ENCODE peak calls at places on chromosomes 4 and X, in four cellular contexts. Q, S, F and L are unnamed samples.

GRCh38 chrX:76454456-76454927 is 27.0 kb downstream of the MAGEE1 start:
- DNase-seq in Q (no peak), S (no peak), F (peak), L (no peak)

GRCh38 chr4:84224522-84224921 is 274.6 kb downstream of the NKX6-1 start:
- DNase-seq in Q (no peak), S (no peak), F (no peak), L (no peak)

GRCh38 chr4:115360441-115360840 is 247.0 kb upstream of the NDST4 start:
- DNase-seq in Q (no peak), S (no peak), F (no peak), L (no peak)

GRCh38 chr4:116055857-116056827 is 942.7 kb upstream of the NDST4 start:
- DNase-seq in Q (no peak), S (no peak), F (no peak), L (no peak)

GRCh38 chrX:55167124-55167523 is 53.0 kb upstream of the PAGE5 start:
- DNase-seq in Q (no peak), S (no peak), F (no peak), L (no peak)

GRCh38 chr4:139599594-139600374 is 43.8 kb upstream of the SETD7 start:
- DNase-seq in Q (no peak), S (no peak), F (peak), L (no peak)

GRCh38 chrX:8864151-8864550 is 63.0 kb upstream of the FAM9A start:
- DNase-seq in Q (no peak), S (no peak), F (no peak), L (no peak)

GRCh38 chrX:153626863-153627674 is 19.9 kb upstream of the DUSP9 start:
- DNase-seq in Q (no peak), S (no peak), F (no peak), L (no peak)

GRCh38 chrX:12065251-12065650 is 73.0 kb upstream of the FRMPD4 start:
- DNase-seq in Q (no peak), S (no peak), F (peak), L (no peak)

GRCh38 chr4:87041142-87041541 is 106.3 kb downstream of the AFF1 start:
- DNase-seq in Q (peak), S (no peak), F (no peak), L (no peak)

GRCh38 chr4:4860381-4860802 is 927 bp downstream of the MSX1 start:
- DNase-seq in Q (no peak), S (no peak), F (no peak), L (no peak)

GRCh38 chrX:134911348-134911747 is 79.4 kb upstream of the SMIM10 start:
- DNase-seq in Q (no peak), S (no peak), F (no peak), L (no peak)

GRCh38 chr4:96459105-96459504 is 619.2 kb downstream of the PDHA2 start:
- DNase-seq in Q (no peak), S (no peak), F (no peak), L (no peak)

GRCh38 chr4:148998719-148999118 is 556.5 kb upstream of the NR3C2 start:
- DNase-seq in Q (no peak), S (no peak), F (peak), L (no peak)

GRCh38 chrX:104254442-104255115 is at the start of gene ESX1:
- DNase-seq in Q (no peak), S (no peak), F (peak), L (no peak)

GRCh38 chr4:138035781-138036258 is 206.3 kb downstream of the SLC7A11 start:
- DNase-seq in Q (no peak), S (no peak), F (peak), L (no peak)

GRCh38 chr4:184396570-184397515 is 77.5 kb downstream of the IRF2 start:
- DNase-seq in Q (no peak), S (no peak), F (no peak), L (no peak)

GRCh38 chr4:184398741-184399504 is 75.4 kb downstream of the IRF2 start:
- DNase-seq in Q (no peak), S (no peak), F (no peak), L (no peak)

GRCh38 chr4:184395451-184395917 is 78.9 kb downstream of the IRF2 start:
- DNase-seq in Q (no peak), S (no peak), F (no peak), L (no peak)

GRCh38 chr4:184397516-184398163 is 76.7 kb downstream of the IRF2 start:
- DNase-seq in Q (no peak), S (no peak), F (no peak), L (no peak)

DNA sequence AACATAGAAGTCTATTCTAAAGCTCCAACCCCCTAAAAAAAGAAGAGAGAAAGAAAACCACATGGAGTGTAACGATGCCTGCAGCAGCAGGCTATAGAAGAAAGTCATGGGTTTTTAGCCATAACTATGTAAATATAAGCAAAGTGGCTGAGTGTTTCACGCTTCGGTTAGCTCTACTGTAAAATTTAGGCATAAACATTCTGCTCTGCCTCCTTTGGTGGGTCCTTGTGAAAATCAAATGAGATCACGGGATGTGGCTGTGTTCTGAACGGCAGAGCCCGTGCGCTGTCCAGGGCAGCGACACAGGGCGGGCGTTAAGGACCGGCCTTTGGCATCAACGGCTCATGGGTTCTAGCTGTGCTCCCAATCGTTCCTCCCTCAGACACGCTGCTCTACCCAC is 78.3 kb downstream of the IRF2 start:
- DNase-seq in Q (no peak), S (no peak), F (no peak), L (no peak)
- TF ChIP-seq POLR2A in Q (no peak), S (no peak), F (no peak), L (no peak)

DNA sequence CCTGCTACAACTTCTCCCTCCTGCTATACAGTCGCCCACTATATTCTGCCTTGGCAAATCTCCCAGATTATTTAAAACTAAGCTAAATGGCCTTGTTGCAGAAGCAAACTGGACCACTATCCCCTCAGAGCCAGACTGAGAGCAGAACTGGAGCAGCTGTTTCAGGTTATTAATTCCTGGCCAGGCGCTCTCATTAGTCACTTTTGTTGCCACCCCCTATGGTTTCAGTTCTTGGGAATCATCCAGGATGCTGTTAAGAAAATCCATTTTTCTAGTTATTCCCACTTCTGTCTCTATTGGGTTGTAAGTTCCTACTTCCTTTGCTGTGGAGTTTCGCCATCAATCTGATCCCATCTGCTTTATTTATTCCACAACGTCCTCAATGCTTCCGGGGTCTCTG is 30.1 kb downstream of the ADGRA3 start:
- DNase-seq in Q (no peak), S (no peak), F (no peak), L (no peak)
- H3K27ac ChIP-seq in Q (no peak), S (no peak), F (no peak), L (no peak)

GRCh38 chr4:120921456-120922389 is 803 bp downstream of the PRDM5 start:
- DNase-seq in Q (peak), S (peak), F (peak), L (no peak)
- TF ChIP-seq POLR2A in Q (peak), S (no peak), F (peak), L (peak)

GRCh38 chr4:69763233-69763632 is 2.8 kb upstream of the SULT1B1 start:
- DNase-seq in Q (no peak), S (no peak), F (no peak), L (no peak)

GRCh38 chr4:69757464-69757863 is 3.0 kb downstream of the SULT1B1 start:
- DNase-seq in Q (no peak), S (no peak), F (no peak), L (no peak)

GRCh38 chr4:69759189-69759604 is 1.2 kb downstream of the SULT1B1 start:
- DNase-seq in Q (no peak), S (no peak), F (peak), L (no peak)

GRCh38 chr4:69764311-69764710 is 3.9 kb upstream of the SULT1B1 start:
- DNase-seq in Q (no peak), S (no peak), F (no peak), L (no peak)

GRCh38 chr4:69760455-69760854 is at the start of gene SULT1B1:
- DNase-seq in Q (no peak), S (no peak), F (no peak), L (no peak)
- H3K27ac ChIP-seq in Q (no peak), S (no peak), F (no peak), L (no peak)

GRCh38 chrX:81206471-81206870 is 4.6 kb downstream of the SH3BGRL start:
- DNase-seq in Q (no peak), S (no peak), F (no peak), L (no peak)

GRCh38 chrX:81201692-81202412 is at the start of the genes HMGN5 and SH3BGRL:
- DNase-seq in Q (peak), S (peak), F (peak), L (peak)

GRCh38 chrX:81202989-81203388 is 1.1 kb downstream of the SH3BGRL start:
- DNase-seq in Q (no peak), S (no peak), F (no peak), L (no peak)

GRCh38 chrX:81202413-81202794 is 502 bp downstream of the SH3BGRL start:
- DNase-seq in Q (no peak), S (no peak), F (no peak), L (no peak)
- TF ChIP-seq POLR2A in Q (no peak), S (no peak), F (no peak), L (no peak)

DNA sequence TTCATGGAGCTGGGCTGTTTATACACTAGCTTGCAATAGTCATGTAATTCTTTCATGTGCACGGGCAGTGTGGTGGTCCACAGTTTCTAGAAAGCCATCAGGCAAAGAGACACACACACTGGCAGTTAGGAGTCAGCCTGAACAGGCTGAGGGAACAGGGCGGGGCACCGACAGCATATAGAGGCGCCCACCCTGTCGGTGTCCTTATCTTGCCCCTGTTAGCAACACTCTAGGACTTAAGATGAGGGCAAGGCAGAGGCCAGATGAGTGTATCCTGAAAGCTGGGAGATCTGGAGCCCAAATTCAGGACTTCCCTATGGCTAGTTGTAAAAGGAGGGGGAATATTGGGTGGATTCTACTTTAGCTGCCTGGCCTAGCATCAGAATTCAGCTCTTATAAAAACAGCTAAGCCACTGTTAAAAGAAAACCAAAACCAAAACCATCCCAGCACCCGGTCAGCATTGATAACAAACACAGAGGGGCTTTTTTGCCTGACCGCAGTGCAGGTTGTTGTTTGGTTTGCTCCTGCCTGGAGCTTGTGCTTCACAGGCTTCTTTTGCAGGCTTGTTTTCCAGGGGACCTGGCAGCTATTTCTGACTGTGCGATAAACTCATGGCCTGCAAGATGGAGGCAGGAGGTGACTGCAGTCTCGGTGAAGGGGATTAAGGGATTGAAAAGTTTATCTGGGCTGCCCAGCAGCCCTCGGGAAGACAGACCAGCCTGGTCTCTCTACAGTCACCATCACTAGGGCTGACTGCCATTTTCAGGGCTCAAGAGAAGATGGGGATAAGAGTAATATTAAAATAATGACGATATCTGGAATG is 638.9 kb downstream of the MID1IP1 start:
- DNase-seq in Q (no peak), S (no peak), F (no peak), L (no peak)
- H3K27ac ChIP-seq in Q (no peak), S (no peak), F (no peak), L (no peak)

DNA sequence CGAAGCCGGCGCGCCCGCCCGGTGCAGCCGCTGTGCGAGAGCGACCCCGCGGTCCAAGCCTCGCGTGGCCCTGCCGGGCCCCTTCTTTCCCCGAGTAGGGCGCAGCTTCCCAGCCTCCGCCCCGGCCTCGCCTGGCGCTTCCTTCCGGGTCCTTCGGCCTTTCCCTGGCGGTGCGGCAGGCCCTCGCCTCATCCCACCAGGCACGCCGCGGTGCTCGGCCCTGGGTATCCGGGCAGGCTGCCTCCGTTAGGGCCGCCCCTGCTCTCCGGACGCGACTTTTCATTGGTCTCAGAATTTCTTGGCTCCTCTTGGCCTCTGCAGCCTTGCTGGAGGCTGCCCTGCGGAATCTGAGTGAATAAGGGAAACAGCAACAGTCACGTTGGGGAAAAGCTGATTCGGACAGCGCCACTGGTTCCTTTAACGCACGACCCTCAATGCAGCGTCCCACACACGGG is 429 bp downstream of the UVSSA start:
- DNase-seq in Q (peak), S (peak), F (peak), L (no peak)
- TF ChIP-seq POLR2A in Q (peak), S (no peak), F (peak), L (no peak)

GRCh38 chr4:155950461-155950860 is 3.2 kb downstream of the CTSO start:
- DNase-seq in Q (no peak), S (no peak), F (no peak), L (no peak)

GRCh38 chr4:155954939-155955338 is 1.3 kb upstream of the CTSO start:
- DNase-seq in Q (no peak), S (no peak), F (no peak), L (no peak)

GRCh38 chr4:155953151-155954117 is at the start of gene CTSO:
- DNase-seq in Q (peak), S (peak), F (peak), L (peak)

GRCh38 chr4:155952546-155952945 is 1.1 kb downstream of the CTSO start:
- DNase-seq in Q (no peak), S (no peak), F (no peak), L (no peak)

GRCh38 chr4:155954118-155954503 is 445 bp upstream of the CTSO start:
- DNase-seq in Q (peak), S (no peak), F (no peak), L (no peak)
- H3K27ac ChIP-seq in Q (peak), S (peak), F (peak), L (peak)

DNA sequence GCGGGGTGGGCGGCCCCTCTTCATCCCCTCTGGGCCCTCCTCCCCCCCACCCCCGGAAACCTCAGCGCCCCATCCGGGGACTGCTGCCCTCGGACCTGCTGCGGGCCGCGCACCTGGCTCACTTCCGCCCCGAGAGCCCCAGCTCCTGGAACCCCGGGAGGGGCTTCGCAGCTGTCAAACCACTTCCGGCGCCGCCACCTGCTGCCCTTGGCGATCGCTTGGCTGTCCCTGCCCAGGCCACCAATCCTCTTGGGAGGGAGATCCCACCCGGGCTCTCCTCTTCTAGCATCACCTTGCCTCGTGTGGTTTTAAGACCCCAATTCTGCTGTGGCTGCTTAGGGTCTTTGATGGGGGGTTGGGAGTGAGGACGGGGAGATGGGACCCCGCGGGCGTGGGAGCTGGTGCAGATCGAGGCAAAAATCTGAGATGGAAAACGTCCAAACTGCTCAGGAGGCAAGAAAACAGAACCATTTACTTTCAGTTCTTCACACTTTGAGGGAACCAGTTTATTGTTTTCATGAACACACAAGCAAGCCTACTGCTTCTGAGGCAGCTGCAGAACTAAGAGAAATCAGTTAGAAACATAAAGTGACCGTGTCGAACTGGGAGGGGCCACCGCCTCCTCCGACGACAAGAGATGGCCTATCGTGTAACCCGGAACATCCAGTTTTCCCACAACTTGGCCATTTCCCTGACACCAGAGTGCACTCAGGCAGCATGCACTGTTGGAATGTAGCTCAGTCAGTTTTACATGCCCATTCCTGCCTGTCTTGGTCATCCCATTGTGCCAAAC is 782 bp downstream of the MTMR1 start:
- DNase-seq in Q (peak), S (peak), F (peak), L (no peak)
- TF ChIP-seq POLR2A in Q (no peak), S (no peak), F (no peak), L (no peak)